ENCODE peak calls at places on chromosomes 3 and 15, in four cellular contexts. One of them, this sample, is unnamed.

GRCh38 chr3:157888040-157888439 is 218.2 kb downstream of the SHOX2 start:
- DNase-seq in heart right ventricle: no peak
- DNase-seq in prostate gland: no peak
- DNase-seq in breast epithelium: no peak
- DNase-seq in this sample: no peak

GRCh38 chr3:69144631-69145244 is 22.3 kb upstream of the LMOD3 start:
- DNase-seq in heart right ventricle: no peak
- DNase-seq in prostate gland: no peak
- DNase-seq in breast epithelium: no peak
- DNase-seq in this sample: no peak

GRCh38 chr15:32715276-32715675 is 2.5 kb upstream of the GREM1 start:
- DNase-seq in heart right ventricle: no peak
- DNase-seq in prostate gland: no peak
- DNase-seq in breast epithelium: no peak
- DNase-seq in this sample: no peak

GRCh38 chr3:162721736-162722135 is 1225.1 kb downstream of the OTOL1 start:
- DNase-seq in heart right ventricle: no peak
- DNase-seq in prostate gland: no peak
- DNase-seq in breast epithelium: no peak
- DNase-seq in this sample: no peak

GRCh38 chr3:24496529-24497482 is 2.2 kb upstream of the THRB start:
- DNase-seq in heart right ventricle: peak; percentile 76
- DNase-seq in prostate gland: peak; percentile 30
- DNase-seq in breast epithelium: peak; percentile 76
- DNase-seq in this sample: no peak

GRCh38 chr3:16906679-16907078 is 21.9 kb downstream of the PLCL2 start:
- DNase-seq in heart right ventricle: no peak
- DNase-seq in prostate gland: no peak
- DNase-seq in breast epithelium: no peak
- DNase-seq in this sample: no peak

GRCh38 chr3:59049671-59050331 is at the start of gene CFAP20DC:
- DNase-seq in heart right ventricle: peak; percentile 92
- DNase-seq in prostate gland: peak; percentile 70
- DNase-seq in breast epithelium: peak; percentile 82
- DNase-seq in this sample: peak; percentile 89

GRCh38 chr3:181716916-181717315 is 5.2 kb downstream of the SOX2 start:
- DNase-seq in heart right ventricle: no peak
- DNase-seq in prostate gland: no peak
- DNase-seq in breast epithelium: no peak
- DNase-seq in this sample: no peak

GRCh38 chr3:170751083-170751893 is 118.7 kb downstream of the RPL22L1 start:
- DNase-seq in heart right ventricle: peak; percentile 42
- DNase-seq in prostate gland: peak; percentile 37
- DNase-seq in breast epithelium: peak; percentile 41
- DNase-seq in this sample: no peak

GRCh38 chr3:48652923-48653715 is 9.6 kb downstream of the CELSR3 start:
- DNase-seq in heart right ventricle: no peak
- DNase-seq in prostate gland: no peak
- DNase-seq in breast epithelium: no peak
- DNase-seq in this sample: no peak

GRCh38 chr3:48656841-48657281 is 5.8 kb downstream of the CELSR3 start:
- DNase-seq in heart right ventricle: no peak
- DNase-seq in prostate gland: no peak
- DNase-seq in breast epithelium: no peak
- DNase-seq in this sample: peak; percentile 38

GRCh38 chr3:48656061-48656840 is 6.4 kb downstream of the CELSR3 start:
- DNase-seq in heart right ventricle: peak; percentile 85
- DNase-seq in prostate gland: peak; percentile 69
- DNase-seq in breast epithelium: peak; percentile 75
- DNase-seq in this sample: peak; percentile 87

GRCh38 chr3:48655586-48655985 is 7.1 kb downstream of the CELSR3 start:
- DNase-seq in heart right ventricle: no peak
- DNase-seq in prostate gland: no peak
- DNase-seq in breast epithelium: no peak
- DNase-seq in this sample: peak; percentile 53

GRCh38 chr3:48655063-48655462 is 7.6 kb downstream of the CELSR3 start:
- DNase-seq in heart right ventricle: no peak
- DNase-seq in prostate gland: no peak
- DNase-seq in breast epithelium: no peak
- DNase-seq in this sample: no peak
- H3K4me3 ChIP-seq in heart right ventricle: no peak overlapping the region
- H3K4me3 ChIP-seq in prostate gland: no peak overlapping the region
- H3K4me3 ChIP-seq in breast epithelium: no peak overlapping the region
- H3K4me3 ChIP-seq in this sample: peak overlapping the region; percentile 14

DNA sequence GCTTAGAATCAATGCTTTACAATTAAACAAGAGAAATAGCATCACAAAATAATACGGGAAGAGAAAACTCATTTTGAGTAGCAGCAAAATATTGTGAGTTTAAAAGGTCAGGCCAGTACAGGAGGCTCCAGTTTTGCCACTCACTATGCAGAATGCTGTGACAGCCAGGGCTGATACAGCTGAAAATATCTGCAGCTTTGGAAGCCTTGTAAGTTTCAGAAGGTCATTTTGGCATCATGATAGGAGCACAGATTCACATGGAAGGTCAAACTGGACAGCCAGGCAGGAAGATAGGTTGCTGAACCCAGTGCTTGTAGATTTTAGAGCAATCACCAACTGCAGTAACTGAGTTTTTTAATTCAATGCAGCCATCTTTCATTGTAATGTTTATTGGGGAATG is 14.1 kb downstream of the MBNL1 start:
- DNase-seq in heart right ventricle: no peak
- DNase-seq in prostate gland: no peak
- DNase-seq in breast epithelium: no peak
- DNase-seq in this sample: no peak
- H3K4me1 ChIP-seq in heart right ventricle: peaks cover 62% of the 10 kb centered on the region
- H3K4me1 ChIP-seq in prostate gland: no peaks in the 10 kb centered on the region
- H3K4me1 ChIP-seq in breast epithelium: peaks cover 24% of the 10 kb centered on the region
- H3K4me1 ChIP-seq in this sample: peaks cover 93% of the 10 kb centered on the region

GRCh38 chr15:74202461-74203401 is at the start of gene STRA6:
- DNase-seq in heart right ventricle: no peak
- DNase-seq in prostate gland: no peak
- DNase-seq in breast epithelium: peak; percentile 44
- DNase-seq in this sample: no peak

GRCh38 chr15:74200394-74200793 is 2.2 kb downstream of the STRA6 start:
- DNase-seq in heart right ventricle: no peak
- DNase-seq in prostate gland: peak; percentile 52
- DNase-seq in breast epithelium: peak; percentile 70
- DNase-seq in this sample: no peak

GRCh38 chr15:74199293-74199645 is 3.3 kb downstream of the STRA6 start:
- DNase-seq in heart right ventricle: no peak
- DNase-seq in prostate gland: no peak
- DNase-seq in breast epithelium: no peak
- DNase-seq in this sample: no peak

GRCh38 chr15:74201656-74202420 is 749 bp downstream of the STRA6 start:
- DNase-seq in heart right ventricle: no peak
- DNase-seq in prostate gland: no peak
- DNase-seq in breast epithelium: no peak
- DNase-seq in this sample: no peak

DNA sequence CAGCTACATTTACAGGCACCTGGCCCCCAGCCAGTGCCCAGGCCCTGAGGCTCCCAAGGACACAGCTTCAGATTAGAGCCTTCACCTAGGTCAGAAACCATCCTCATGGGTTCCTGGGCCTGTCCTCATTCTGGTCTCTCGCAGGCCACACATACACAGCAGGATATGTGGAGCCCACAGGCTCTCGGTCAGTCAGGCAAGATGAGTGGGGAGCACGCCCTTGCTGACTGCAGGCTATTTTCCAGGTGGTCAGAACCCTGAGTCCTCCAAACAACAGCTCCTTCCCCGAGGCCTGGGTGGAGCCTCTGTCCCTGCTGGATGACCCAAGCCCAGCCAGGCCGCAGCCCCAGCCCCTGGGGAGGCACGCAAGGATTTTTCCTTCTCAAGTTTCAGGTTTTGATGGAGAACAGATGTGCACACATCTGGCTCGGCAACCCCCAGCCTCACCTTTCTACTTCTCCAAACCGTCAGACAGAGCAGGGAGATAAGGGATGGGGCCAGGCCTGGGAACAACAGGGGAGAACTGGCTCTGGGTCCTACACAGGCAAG is 1.6 kb downstream of the STRA6 start:
- DNase-seq in heart right ventricle: peak; percentile 35
- DNase-seq in prostate gland: no peak
- DNase-seq in breast epithelium: no peak
- DNase-seq in this sample: no peak
- H3K4me3 ChIP-seq in heart right ventricle: no peak overlapping the region
- H3K4me3 ChIP-seq in prostate gland: no peak overlapping the region
- H3K4me3 ChIP-seq in breast epithelium: no peak overlapping the region
- H3K4me3 ChIP-seq in this sample: no peak overlapping the region

DNA sequence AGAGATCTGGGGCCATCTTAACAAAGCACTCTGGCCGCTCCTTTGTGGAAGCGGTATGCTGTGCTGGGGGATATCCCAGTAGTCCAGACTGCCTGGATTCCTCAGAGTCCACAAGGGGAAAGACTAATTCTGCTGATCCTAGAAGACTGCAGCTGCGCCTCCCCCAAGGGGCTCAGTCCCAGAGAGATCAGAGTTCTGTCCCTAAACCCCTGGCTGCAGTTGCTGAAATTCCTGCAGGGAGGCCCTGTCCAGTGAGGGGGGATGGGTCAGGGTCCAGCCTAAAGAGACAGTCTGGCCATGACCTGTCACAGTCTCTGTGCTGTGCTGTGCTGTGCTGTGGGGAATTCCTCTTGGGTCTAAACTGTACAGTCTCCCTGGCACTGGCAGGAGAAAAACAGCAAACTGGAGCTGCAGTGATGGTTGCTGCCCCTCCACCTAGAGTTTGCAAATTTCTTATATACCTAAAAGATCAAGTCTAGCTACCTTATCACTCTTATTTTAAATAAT is 575.1 kb upstream of the UBE2E2 start:
- DNase-seq in heart right ventricle: no peak
- DNase-seq in prostate gland: no peak
- DNase-seq in breast epithelium: no peak
- DNase-seq in this sample: no peak
- H3K4me1 ChIP-seq in heart right ventricle: no peaks in the 10 kb centered on the region
- H3K4me1 ChIP-seq in prostate gland: no peaks in the 10 kb centered on the region
- H3K4me1 ChIP-seq in breast epithelium: no peaks in the 10 kb centered on the region
- H3K4me1 ChIP-seq in this sample: no peaks in the 10 kb centered on the region

GRCh38 chr3:152256829-152257228 is 11.9 kb upstream of the MBNL1 start:
- DNase-seq in heart right ventricle: no peak
- DNase-seq in prostate gland: no peak
- DNase-seq in breast epithelium: no peak
- DNase-seq in this sample: no peak
- H3K4me3 ChIP-seq in heart right ventricle: no peak overlapping the region
- H3K4me3 ChIP-seq in prostate gland: no peak overlapping the region
- H3K4me3 ChIP-seq in breast epithelium: no peak overlapping the region
- H3K4me3 ChIP-seq in this sample: peak overlapping the region; percentile 45

GRCh38 chr15:100895721-100896120 is 16.1 kb downstream of the ALDH1A3 start:
- DNase-seq in heart right ventricle: no peak
- DNase-seq in prostate gland: no peak
- DNase-seq in breast epithelium: no peak
- DNase-seq in this sample: no peak
- H3K4me1 ChIP-seq in heart right ventricle: no peaks in the 10 kb centered on the region
- H3K4me1 ChIP-seq in prostate gland: peaks cover 60% of the 10 kb centered on the region
- H3K4me1 ChIP-seq in breast epithelium: peaks cover 5% of the 10 kb centered on the region
- H3K4me1 ChIP-seq in this sample: no peaks in the 10 kb centered on the region